ENCODE peak calls at places on chromosomes 11 and 22, in seven cellular contexts. P is CD8-positive, alpha-beta T cell; A is glutamatergic neuron; B is AG10803; S is endothelial cell; J is dorsolateral prefrontal cortex; D is H9. X is an unnamed sample.

GRCh38 chr22:20298803-20299735 is 20.8 kb downstream of the DGCR6L start:
- DNase-seq in P (peak), S (peak), D (peak), A (peak), J (no peak), B (peak), X (peak)

GRCh38 chr11:110679323-110679980 is 32.8 kb downstream of the ARHGAP20 start:
- DNase-seq in B (no peak), P (no peak), A (no peak), D (no peak), S (no peak), J (no peak), X (no peak)

GRCh38 chr22:50250555-50251471 is at the start of gene HDAC10:
- DNase-seq in A (peak), P (peak), D (peak), J (no peak), B (peak), S (peak), X (peak)

GRCh38 chr11:114433376-114433775 is 5.9 kb upstream of the REXO2 start:
- DNase-seq in A (no peak), S (no peak), B (no peak), D (no peak), J (no peak), P (no peak), X (no peak)

GRCh38 chr11:68043349-68044144 is 4.7 kb downstream of the TCIRG1 start:
- DNase-seq in A (peak), J (no peak), S (no peak), D (peak), P (no peak), B (peak), X (peak)

GRCh38 chr22:36921309-36922096 is 8.1 kb downstream of the CSF2RB start:
- DNase-seq in D (no peak), A (no peak), P (no peak), J (no peak), B (no peak), S (no peak), X (no peak)

GRCh38 chr11:106708348-106708747 is 309.9 kb downstream of the GUCY1A2 start:
- DNase-seq in A (no peak), J (no peak), S (no peak), D (no peak), B (no peak), P (no peak), X (no peak)

GRCh38 chr22:38051261-38051660 is 5.9 kb upstream of the PICK1 start:
- DNase-seq in A (no peak), D (no peak), P (no peak), J (no peak), B (no peak), S (no peak), X (no peak)

GRCh38 chr11:57477507-57478189 is 17.3 kb downstream of the RTN4RL2 start:
- DNase-seq in B (no peak), P (no peak), D (no peak), A (no peak), S (no peak), J (no peak), X (no peak)

GRCh38 chr11:126573325-126574076 is 218.0 kb downstream of the ST3GAL4 start:
- DNase-seq in B (no peak), S (no peak), D (peak), J (no peak), P (no peak), A (no peak), X (no peak)

GRCh38 chr11:613369-613968 is 2.3 kb downstream of the IRF7 start:
- DNase-seq in J (no peak), A (peak), D (peak), P (peak), S (no peak), B (peak), X (no peak)

GRCh38 chr11:45654741-45655283 is 10.6 kb downstream of the CHST1 start:
- DNase-seq in P (no peak), S (no peak), D (no peak), A (no peak), B (no peak), J (no peak), X (peak)

GRCh38 chr11:28529540-28530410 is 421.6 kb downstream of the METTL15 start:
- DNase-seq in P (no peak), A (no peak), D (no peak), S (peak), B (peak), J (no peak), X (no peak)

GRCh38 chr11:74726547-74727182 is 4.6 kb downstream of the CHRDL2 start:
- DNase-seq in A (peak), P (peak), B (peak), D (peak), J (peak), S (peak), X (no peak)

GRCh38 chr11:130369141-130369691 is 54.5 kb upstream of the ZBTB44 start:
- DNase-seq in J (peak), D (no peak), P (no peak), A (no peak), S (no peak), B (peak), X (no peak)

GRCh38 chr11:120546312-120547205 is 35.0 kb downstream of the GRIK4 start:
- DNase-seq in J (no peak), B (peak), P (no peak), D (peak), S (no peak), A (no peak), X (no peak)

GRCh38 chr11:57568330-57568766 is 876 bp upstream of the UBE2L6 start:
- DNase-seq in J (no peak), B (peak), S (no peak), P (peak), D (peak), A (no peak), X (no peak)

GRCh38 chr11:2315395-2316168 is 13.8 kb downstream of the TSPAN32 start:
- DNase-seq in J (no peak), B (no peak), S (no peak), D (no peak), A (no peak), P (no peak), X (no peak)

GRCh38 chr11:121634889-121635288 is 182.1 kb upstream of the SORL1-AS1 start:
- DNase-seq in S (no peak), B (peak), D (no peak), P (no peak), A (no peak), J (no peak), X (no peak)

GRCh38 chr22:48959496-48959895 is 868.2 kb downstream of the BRD1 start:
- DNase-seq in J (peak), S (no peak), P (no peak), D (peak), B (no peak), A (no peak), X (peak)

GRCh38 chr22:25853501-25853900 is 111.5 kb downstream of the MYO18B start:
- DNase-seq in A (no peak), S (no peak), B (no peak), D (no peak), P (no peak), J (no peak), X (no peak)

GRCh38 chr11:112972399-112973115 is 11.3 kb downstream of the NCAM1 start:
- DNase-seq in B (no peak), J (no peak), D (no peak), A (no peak), P (no peak), S (no peak), X (no peak)

GRCh38 chr11:73760066-73760679 is 701 bp downstream of the RAB6A start:
- DNase-seq in J (no peak), P (peak), A (peak), B (peak), S (peak), D (peak), X (no peak)

GRCh38 chr11:6705905-6706535 is 22.9 kb upstream of the MRPL17 start:
- DNase-seq in P (no peak), D (peak), J (peak), S (peak), A (peak), B (peak), X (no peak)

GRCh38 chr11:134047586-134047999 is 21.3 kb upstream of the JAM3 start:
- DNase-seq in S (no peak), B (peak), A (no peak), P (no peak), D (no peak), J (no peak), X (no peak)

GRCh38 chr11:47642099-47642855 is at the start of gene MTCH2:
- DNase-seq in A (peak), D (peak), P (peak), J (peak), B (peak), S (peak), X (peak)
- TF ChIP-seq CTCF in A (peak), D (peak), P (no peak), J (peak), B (no peak), S (no peak), X (peak)

GRCh38 chr11:82523141-82523540 is 210.5 kb downstream of the FAM181B start:
- DNase-seq in P (no peak), B (no peak), J (peak), A (peak), D (peak), S (peak), X (no peak)
- TF ChIP-seq CTCF in P (no peak), B (no peak), J (no peak), A (no peak), D (peak), S (no peak), X (no peak)

GRCh38 chr11:27282141-27282590 is 80.8 kb downstream of the CCDC34 start:
- DNase-seq in D (no peak), S (no peak), P (no peak), J (no peak), A (no peak), B (peak), X (peak)

GRCh38 chr11:27280131-27280530 is 82.9 kb downstream of the CCDC34 start:
- DNase-seq in J (no peak), D (no peak), A (no peak), S (no peak), B (no peak), P (no peak), X (no peak)

GRCh38 chr11:27282806-27283205 is 80.2 kb downstream of the CCDC34 start:
- DNase-seq in B (peak), J (no peak), P (no peak), A (no peak), S (no peak), D (no peak), X (no peak)

GRCh38 chr11:27281276-27281675 is 81.7 kb downstream of the CCDC34 start:
- DNase-seq in J (no peak), B (no peak), D (no peak), A (no peak), P (no peak), S (no peak), X (no peak)

GRCh38 chr11:27281740-27282139 is 81.3 kb downstream of the CCDC34 start:
- DNase-seq in A (no peak), D (no peak), S (no peak), P (no peak), B (no peak), J (no peak), X (no peak)
- TF ChIP-seq CTCF in A (no peak), D (no peak), S (no peak), P (no peak), B (no peak), J (no peak), X (no peak)

GRCh38 chr22:46678785-46679700 is 58.9 kb downstream of the GRAMD4 start:
- DNase-seq in A (no peak), D (no peak), S (no peak), P (no peak), B (peak), J (no peak), X (no peak)

GRCh38 chr22:46678003-46678657 is 57.9 kb downstream of the GRAMD4 start:
- DNase-seq in A (no peak), B (no peak), S (no peak), J (no peak), D (no peak), P (no peak), X (no peak)

GRCh38 chr22:46679711-46680269 is 58.3 kb downstream of the CERK start:
- DNase-seq in B (no peak), D (no peak), A (no peak), P (no peak), S (no peak), J (no peak), X (no peak)

GRCh38 chr22:46682011-46682731 is 55.9 kb downstream of the CERK start:
- DNase-seq in A (no peak), J (no peak), P (no peak), B (no peak), S (no peak), D (no peak), X (no peak)

GRCh38 chr22:46681010-46681409 is 57.0 kb downstream of the CERK start:
- DNase-seq in S (peak), B (no peak), A (no peak), D (no peak), J (no peak), P (no peak), X (no peak)
- TF ChIP-seq CTCF in S (peak), B (no peak), A (no peak), D (no peak), J (no peak), P (peak), X (no peak)

GRCh38 chr22:23095467-23096342 is 25.4 kb downstream of the GNAZ start:
- DNase-seq in D (no peak), S (no peak), J (no peak), B (no peak), A (no peak), P (no peak), X (no peak)

GRCh38 chr22:23093090-23093788 is 22.9 kb downstream of the GNAZ start:
- DNase-seq in D (no peak), B (no peak), S (no peak), A (no peak), P (no peak), J (no peak), X (no peak)

GRCh38 chr22:23094260-23094659 is 23.9 kb downstream of the GNAZ start:
- DNase-seq in B (no peak), P (no peak), A (no peak), S (no peak), D (no peak), J (no peak), X (no peak)

GRCh38 chr22:23092217-23092955 is 22.1 kb downstream of the GNAZ start:
- DNase-seq in B (no peak), D (no peak), P (no peak), A (no peak), S (no peak), J (no peak), X (no peak)

GRCh38 chr22:23094695-23095466 is 24.6 kb downstream of the GNAZ start:
- DNase-seq in J (no peak), S (no peak), P (no peak), D (no peak), A (no peak), B (no peak), X (no peak)
- TF ChIP-seq CTCF in J (no peak), S (no peak), P (no peak), D (no peak), A (no peak), B (no peak), X (no peak)

X was measured in osteocyte.